ENCODE peak calls at places on chromosomes 16 and 17, in seven cellular contexts. Z, G, R, W, B, O and C are unnamed samples.

GRCh38 chr16:3780570-3780969 is 63.2 kb upstream of the TRAP1 start:
- DNase-seq in G (no peak), B (no peak), W (peak), O (no peak), R (no peak), Z (no peak), C (no peak)

GRCh38 chr16:83109736-83110135 is 483.0 kb downstream of the CDH13 start:
- DNase-seq in G (no peak), Z (no peak), R (no peak), W (no peak), B (no peak), O (no peak), C (no peak)

GRCh38 chr17:82226170-82226808 is 2.6 kb upstream of the SLC16A3 start:
- DNase-seq in R (no peak), G (no peak), Z (no peak), W (no peak), O (no peak), B (no peak), C (no peak)

GRCh38 chr17:61414141-61414935 is 14.7 kb downstream of the TBX2 start:
- DNase-seq in R (no peak), B (no peak), G (peak), O (no peak), W (no peak), Z (no peak), C (no peak)

GRCh38 chr16:28990375-28991040 is 5.7 kb downstream of the LAT start:
- DNase-seq in Z (no peak), W (no peak), R (peak), G (no peak), B (no peak), O (no peak), C (no peak)

GRCh38 chr17:28983286-28984240 is 22.3 kb downstream of the SEZ6 start:
- DNase-seq in R (no peak), W (peak), O (no peak), Z (no peak), G (no peak), B (no peak), C (no peak)

GRCh38 chr16:13436641-13437423 is 483.1 kb upstream of the ERCC4 start:
- DNase-seq in G (no peak), R (no peak), Z (peak), B (no peak), W (peak), O (no peak), C (no peak)

GRCh38 chr16:87212026-87212425 is 105.2 kb downstream of the C16orf95 start:
- DNase-seq in B (no peak), Z (peak), W (peak), O (no peak), R (no peak), G (no peak), C (no peak)

GRCh38 chr16:79104567-79104966 is 496.0 kb downstream of the MAF start:
- DNase-seq in Z (no peak), R (no peak), O (no peak), G (no peak), W (no peak), B (no peak), C (no peak)

GRCh38 chr17:29149431-29150064 is 30.6 kb downstream of the MYO18A start:
- DNase-seq in W (no peak), B (no peak), O (no peak), Z (no peak), R (no peak), G (no peak), C (peak)

GRCh38 chr17:10156579-10157488 is 41.6 kb downstream of the GAS7 start:
- DNase-seq in R (no peak), O (no peak), W (no peak), B (no peak), G (peak), Z (no peak), C (peak)

GRCh38 chr16:12201863-12202262 is 225.3 kb downstream of the SNX29 start:
- DNase-seq in R (no peak), G (no peak), Z (no peak), W (peak), B (no peak), O (no peak), C (no peak)

GRCh38 chr16:85303354-85303883 is 191.1 kb upstream of the CIBAR2 start:
- DNase-seq in G (peak), B (peak), Z (no peak), W (no peak), O (peak), R (peak), C (peak)